ENCODE peak calls at places on chromosome 13, in nine cellular contexts. O is activated T-helper 9 cell treated with anti-CD3 and anti-CD28 coated beads, Interleukin-2, amount 50 U/mL, for 16 hours; V is endothelial cell; P is activated CD8-positive, alpha-beta memory T cell treated with anti-CD3 and anti-CD28 coated beads for 4 hours; R is activated naive CD4-positive, alpha-beta T cell treated with anti-CD3 and anti-CD28 coated beads, Interleukin-2, amount 50 U/mL, for 16 hours; H is foreskin fibroblast; I is EH; Z is T-helper 17 cell; N is nucleus accumbens. G is an unnamed sample.

GRCh38 chr13:22483276-22483675 is 697.5 kb upstream of the SGCG start:
- DNase-seq in O (no peak), V (no peak), P (no peak), R (no peak), H (no peak), I (no peak), Z (no peak), N (no peak), G (no peak)

GRCh38 chr13:20399961-20400360 is 125.7 kb downstream of the CRYL1 start:
- DNase-seq in O (no peak), V (no peak), P (no peak), R (no peak), H (no peak), I (no peak), Z (no peak), N (no peak), G (no peak)

GRCh38 chr13:110256126-110256905 is 50.6 kb downstream of the COL4A1 start:
- DNase-seq in O (no peak), V (no peak), P (no peak), R (no peak), H (no peak), I (no peak), Z (no peak), N (no peak), G (no peak)

GRCh38 chr13:75566658-75567057 is 17.1 kb downstream of the UCHL3 start:
- DNase-seq in O (no peak), V (no peak), P (no peak), R (no peak), H (peak; percentile 78), I (peak; percentile 67), Z (no peak), N (no peak), G (no peak)

GRCh38 chr13:99958402-99959126 is 13.0 kb downstream of the ZIC5 start:
- DNase-seq in O (no peak), V (peak; percentile 11), P (no peak), R (no peak), H (no peak), I (no peak), Z (no peak), N (no peak), G (no peak)

GRCh38 chr13:33186851-33187250 is 98.7 kb downstream of the STARD13 start:
- DNase-seq in O (no peak), V (no peak), P (no peak), R (no peak), H (no peak), I (peak; percentile 78), Z (no peak), N (no peak), G (no peak)

GRCh38 chr13:112759834-112760233 is 70.0 kb downstream of the ATP11A start:
- DNase-seq in O (no peak), V (no peak), P (no peak), R (no peak), H (no peak), I (no peak), Z (no peak), N (no peak), G (no peak)

GRCh38 chr13:94660695-94661324 is 51.5 kb downstream of the SOX21 start:
- DNase-seq in O (no peak), V (peak; percentile 15), P (no peak), R (no peak), H (peak; percentile 63), I (peak; percentile 39), Z (no peak), N (no peak), G (no peak)

GRCh38 chr13:97259787-97260641 is 37.9 kb downstream of the MBNL2 start:
- DNase-seq in O (no peak), V (no peak), P (no peak), R (no peak), H (peak; percentile 76), I (peak; percentile 81), Z (no peak), N (no peak), G (no peak)

GRCh38 chr13:25756916-25757315 is 294.9 kb downstream of the SHISA2 start:
- DNase-seq in O (no peak), V (no peak), P (no peak), R (no peak), H (no peak), I (no peak), Z (no peak), N (no peak), G (no peak)

GRCh38 chr13:95809429-95809828 is 132.5 kb downstream of the DNAJC3 start:
- DNase-seq in O (no peak), V (no peak), P (no peak), R (no peak), H (no peak), I (no peak), Z (no peak), N (no peak), G (no peak)

GRCh38 chr13:63206431-63206830 is 1790.8 kb upstream of the PCDH20 start:
- DNase-seq in O (no peak), V (no peak), P (no peak), R (no peak), H (peak; percentile 33), I (peak; percentile 72), Z (no peak), N (no peak), G (no peak)

GRCh38 chr13:66659291-66660012 is 570.7 kb downstream of the PCDH9 start:
- DNase-seq in O (no peak), V (no peak), P (no peak), R (no peak), H (no peak), I (peak; percentile 0), Z (no peak), N (no peak), G (no peak)

GRCh38 chr13:95122063-95122462 is 179.2 kb downstream of the ABCC4 start:
- DNase-seq in O (no peak), V (no peak), P (no peak), R (no peak), H (no peak), I (peak; percentile 63), Z (no peak), N (no peak), G (no peak)

GRCh38 chr13:84845875-84846619 is 953.2 kb downstream of the SLITRK6 start:
- DNase-seq in O (no peak), V (no peak), P (no peak), R (no peak), H (no peak), I (no peak), Z (no peak), N (no peak), G (no peak)

GRCh38 chr13:101640797-101641400 is 188.4 kb downstream of the ITGBL1 start:
- DNase-seq in O (no peak), V (no peak), P (no peak), R (no peak), H (peak; percentile 84), I (peak; percentile 93), Z (no peak), N (no peak), G (no peak)

GRCh38 chr13:24127116-24127631 is 33.3 kb upstream of the SPATA13 start:
- DNase-seq in O (no peak), V (no peak), P (no peak), R (no peak), H (no peak), I (peak; percentile 43), Z (no peak), N (no peak), G (no peak)

GRCh38 chr13:113546571-113547247 is 37.8 kb upstream of the TFDP1 start:
- DNase-seq in O (no peak), V (no peak), P (no peak), R (no peak), H (peak; percentile 82), I (no peak), Z (no peak), N (no peak), G (no peak)

GRCh38 chr13:110262082-110262436 is 44.9 kb downstream of the COL4A1 start:
- DNase-seq in O (no peak), V (no peak), P (no peak), R (no peak), H (no peak), I (no peak), Z (no peak), N (no peak), G (no peak)

GRCh38 chr13:109998808-109999528 is 212.6 kb upstream of the IRS2 start:
- DNase-seq in O (no peak), V (no peak), P (no peak), R (no peak), H (peak; percentile 94), I (peak; percentile 93), Z (no peak), N (no peak), G (no peak)

GRCh38 chr13:43083750-43084149 is 60.4 kb downstream of the DNAJC15 start:
- DNase-seq in O (no peak), V (no peak), P (no peak), R (no peak), H (no peak), I (no peak), Z (no peak), N (no peak), G (no peak)

GRCh38 chr13:35140831-35141230 is 198.8 kb downstream of the NBEA start:
- DNase-seq in O (no peak), V (no peak), P (no peak), R (no peak), H (peak; percentile 65), I (peak; percentile 4), Z (no peak), N (no peak), G (no peak)

GRCh38 chr13:98549006-98549727 is 27.7 kb downstream of the STK24 start:
- DNase-seq in O (no peak), V (no peak), P (no peak), R (no peak), H (peak; percentile 94), I (peak; percentile 94), Z (no peak), N (no peak), G (no peak)

GRCh38 chr13:35771898-35772297 is 295.4 kb upstream of the MAB21L1 start:
- DNase-seq in O (no peak), V (no peak), P (no peak), R (no peak), H (peak; percentile 89), I (peak; percentile 98), Z (no peak), N (no peak), G (no peak)

GRCh38 chr13:73608157-73608516 is 526.1 kb downstream of the KLF12 start:
- DNase-seq in O (no peak), V (no peak), P (no peak), R (no peak), H (no peak), I (no peak), Z (no peak), N (no peak), G (no peak)

GRCh38 chr13:65841156-65841555 is 1389.0 kb downstream of the PCDH9 start:
- DNase-seq in O (no peak), V (no peak), P (no peak), R (no peak), H (no peak), I (no peak), Z (no peak), N (no peak), G (no peak)

GRCh38 chr13:85724554-85725432 is 74.4 kb downstream of the SLITRK6 start:
- DNase-seq in O (no peak), V (no peak), P (no peak), R (no peak), H (peak; percentile 14), I (no peak), Z (no peak), N (no peak), G (no peak)

GRCh38 chr13:99459101-99459500 is 42.2 kb upstream of the TM9SF2 start:
- DNase-seq in O (no peak), V (no peak), P (no peak), R (no peak), H (no peak), I (no peak), Z (no peak), N (no peak), G (no peak)

GRCh38 chr13:97878421-97879375 is 74.8 kb upstream of the IPO5 start:
- DNase-seq in O (no peak), V (no peak), P (no peak), R (no peak), H (peak; percentile 18), I (peak; percentile 29), Z (no peak), N (no peak), G (no peak)

GRCh38 chr13:74919914-74920313 is 562.1 kb downstream of the TBC1D4 start:
- DNase-seq in O (no peak), V (no peak), P (no peak), R (no peak), H (no peak), I (no peak), Z (no peak), N (no peak), G (no peak)

GRCh38 chr13:44523176-44524017 is 52.7 kb downstream of the TSC22D1 start:
- DNase-seq in O (no peak), V (no peak), P (no peak), R (no peak), H (peak; percentile 36), I (peak; percentile 71), Z (no peak), N (no peak), G (no peak)

G was measured in iPS DF 6.9.